ENCODE peak calls at places on chromosomes 5 and 9, in six cellular contexts. One of them, this sample, is unnamed.

GRCh38 chr5:55601209-55601618 is 66.5 kb upstream of the PLPP1 start:
- DNase-seq in pancreas: peak
- DNase-seq in body of pancreas: peak
- DNase-seq in neural progenitor cell: peak
- DNase-seq in endothelial cell of umbilical vein: peak
- DNase-seq in MM.1S: no peak
- DNase-seq in this sample: peak

GRCh38 chr9:116238225-116238624 is 84.6 kb downstream of the PAPPA start:
- DNase-seq in neural progenitor cell: no peak
- DNase-seq in MM.1S: no peak
- DNase-seq in body of pancreas: no peak
- DNase-seq in pancreas: no peak
- DNase-seq in endothelial cell of umbilical vein: no peak
- DNase-seq in this sample: peak

GRCh38 chr5:145531038-145531734 is 304.0 kb downstream of the PRELID2 start:
- DNase-seq in neural progenitor cell: no peak
- DNase-seq in body of pancreas: peak
- DNase-seq in endothelial cell of umbilical vein: peak
- DNase-seq in MM.1S: no peak
- DNase-seq in pancreas: peak
- DNase-seq in this sample: peak

GRCh38 chr5:103624748-103625147 is 62.2 kb upstream of the NUDT12 start:
- DNase-seq in MM.1S: no peak
- DNase-seq in endothelial cell of umbilical vein: peak
- DNase-seq in body of pancreas: no peak
- DNase-seq in neural progenitor cell: no peak
- DNase-seq in pancreas: no peak
- DNase-seq in this sample: no peak

GRCh38 chr5:92519717-92520632 is 1061.0 kb downstream of the NR2F1-AS1 start:
- DNase-seq in body of pancreas: no peak
- DNase-seq in MM.1S: no peak
- DNase-seq in neural progenitor cell: no peak
- DNase-seq in endothelial cell of umbilical vein: no peak
- DNase-seq in pancreas: no peak
- DNase-seq in this sample: no peak

GRCh38 chr9:111926421-111926875 is 29.8 kb downstream of the UGCG start:
- DNase-seq in neural progenitor cell: no peak
- DNase-seq in endothelial cell of umbilical vein: peak
- DNase-seq in pancreas: no peak
- DNase-seq in body of pancreas: peak
- DNase-seq in MM.1S: peak
- DNase-seq in this sample: no peak

GRCh38 chr9:69762527-69762926 is 2.7 kb upstream of the PTAR1 start:
- DNase-seq in pancreas: no peak
- DNase-seq in MM.1S: no peak
- DNase-seq in neural progenitor cell: no peak
- DNase-seq in endothelial cell of umbilical vein: no peak
- DNase-seq in body of pancreas: no peak
- DNase-seq in this sample: no peak

GRCh38 chr9:84996049-84996448 is 326.5 kb downstream of the NTRK2 start:
- DNase-seq in pancreas: no peak
- DNase-seq in neural progenitor cell: no peak
- DNase-seq in endothelial cell of umbilical vein: no peak
- DNase-seq in MM.1S: no peak
- DNase-seq in body of pancreas: no peak
- DNase-seq in this sample: peak

GRCh38 chr9:3960661-3961144 is 339.2 kb downstream of the GLIS3 start:
- DNase-seq in neural progenitor cell: peak
- DNase-seq in pancreas: no peak
- DNase-seq in MM.1S: no peak
- DNase-seq in body of pancreas: no peak
- DNase-seq in endothelial cell of umbilical vein: no peak
- DNase-seq in this sample: no peak

GRCh38 chr9:135047026-135047350 is 40.5 kb upstream of the OLFM1 start:
- DNase-seq in body of pancreas: no peak
- DNase-seq in pancreas: no peak
- DNase-seq in MM.1S: no peak
- DNase-seq in neural progenitor cell: no peak
- DNase-seq in endothelial cell of umbilical vein: no peak
- DNase-seq in this sample: no peak

GRCh38 chr5:151213803-151214613 is 9.9 kb downstream of the CCDC69 start:
- DNase-seq in neural progenitor cell: no peak
- DNase-seq in endothelial cell of umbilical vein: peak
- DNase-seq in MM.1S: peak
- DNase-seq in pancreas: no peak
- DNase-seq in body of pancreas: peak
- DNase-seq in this sample: no peak

GRCh38 chr5:13629218-13629617 is 315.3 kb downstream of the DNAH5 start:
- DNase-seq in MM.1S: no peak
- DNase-seq in pancreas: no peak
- DNase-seq in body of pancreas: no peak
- DNase-seq in endothelial cell of umbilical vein: no peak
- DNase-seq in neural progenitor cell: no peak
- DNase-seq in this sample: no peak

GRCh38 chr5:140049205-140049604 is 6.1 kb upstream of the NRG2 start:
- DNase-seq in body of pancreas: no peak
- DNase-seq in pancreas: no peak
- DNase-seq in neural progenitor cell: no peak
- DNase-seq in MM.1S: no peak
- DNase-seq in endothelial cell of umbilical vein: no peak
- DNase-seq in this sample: no peak

GRCh38 chr9:34517185-34517584 is 5.6 kb downstream of the ENHO start:
- DNase-seq in neural progenitor cell: no peak
- DNase-seq in MM.1S: no peak
- DNase-seq in pancreas: no peak
- DNase-seq in body of pancreas: no peak
- DNase-seq in endothelial cell of umbilical vein: no peak
- DNase-seq in this sample: no peak

GRCh38 chr9:115142502-115143265 is 24.7 kb upstream of the TNC start:
- DNase-seq in pancreas: no peak
- DNase-seq in endothelial cell of umbilical vein: no peak
- DNase-seq in MM.1S: no peak
- DNase-seq in neural progenitor cell: no peak
- DNase-seq in body of pancreas: no peak
- DNase-seq in this sample: no peak

GRCh38 chr5:10140195-10140973 is 109.3 kb downstream of the ATPSCKMT start:
- DNase-seq in pancreas: no peak
- DNase-seq in neural progenitor cell: peak
- DNase-seq in MM.1S: no peak
- DNase-seq in body of pancreas: no peak
- DNase-seq in endothelial cell of umbilical vein: no peak
- DNase-seq in this sample: no peak

GRCh38 chr9:40927260-40927631 is 201.2 kb downstream of the FOXD4L6 start:
- DNase-seq in endothelial cell of umbilical vein: no peak
- DNase-seq in MM.1S: no peak
- DNase-seq in body of pancreas: no peak
- DNase-seq in pancreas: no peak
- DNase-seq in neural progenitor cell: no peak
- DNase-seq in this sample: no peak

GRCh38 chr5:128538249-128539037 is 398 bp upstream of the FBN2 start:
- DNase-seq in body of pancreas: peak
- DNase-seq in endothelial cell of umbilical vein: peak
- DNase-seq in MM.1S: peak
- DNase-seq in neural progenitor cell: peak
- DNase-seq in pancreas: peak
- DNase-seq in this sample: peak

GRCh38 chr5:72693001-72693442 is 123.4 kb upstream of the TNPO1 start:
- DNase-seq in neural progenitor cell: no peak
- DNase-seq in body of pancreas: no peak
- DNase-seq in pancreas: no peak
- DNase-seq in MM.1S: no peak
- DNase-seq in endothelial cell of umbilical vein: no peak
- DNase-seq in this sample: no peak

GRCh38 chr5:45491368-45491767 is 204.8 kb downstream of the HCN1 start:
- DNase-seq in body of pancreas: peak
- DNase-seq in MM.1S: no peak
- DNase-seq in pancreas: no peak
- DNase-seq in neural progenitor cell: no peak
- DNase-seq in endothelial cell of umbilical vein: no peak
- DNase-seq in this sample: no peak

GRCh38 chr5:164967354-164967753 is 1461.9 kb downstream of the MAT2B start:
- DNase-seq in neural progenitor cell: no peak
- DNase-seq in MM.1S: no peak
- DNase-seq in endothelial cell of umbilical vein: no peak
- DNase-seq in body of pancreas: no peak
- DNase-seq in pancreas: no peak
- DNase-seq in this sample: no peak

GRCh38 chr5:97088774-97089148 is 53.6 kb downstream of the LIX1 start:
- DNase-seq in endothelial cell of umbilical vein: no peak
- DNase-seq in MM.1S: no peak
- DNase-seq in body of pancreas: no peak
- DNase-seq in pancreas: no peak
- DNase-seq in neural progenitor cell: no peak
- DNase-seq in this sample: no peak
- H3K27ac ChIP-seq in endothelial cell of umbilical vein: no peak
- H3K27ac ChIP-seq in MM.1S: no peak
- H3K27ac ChIP-seq in body of pancreas: no peak
- H3K27ac ChIP-seq in pancreas: no peak
- H3K27ac ChIP-seq in neural progenitor cell: no peak
- H3K27ac ChIP-seq in this sample: no peak

DNA sequence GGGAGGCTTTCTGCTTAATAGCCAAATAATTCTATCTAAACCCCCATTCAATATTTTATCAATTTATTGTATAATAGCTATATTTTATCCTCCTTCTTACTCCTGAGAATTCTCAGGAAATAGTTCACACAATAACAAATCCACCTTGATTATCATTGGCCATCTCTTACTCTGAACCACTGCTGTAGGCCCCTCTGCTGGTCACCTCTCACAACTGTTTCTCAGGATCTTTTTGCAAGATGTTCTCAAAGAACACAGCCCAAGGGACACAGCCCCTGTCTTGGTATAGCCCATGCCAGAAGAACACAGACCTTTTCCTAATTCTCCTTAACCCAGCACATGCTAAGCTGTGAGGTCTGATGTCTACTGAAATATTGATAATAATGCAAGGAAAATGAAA is 74.9 kb upstream of the HTR4 start:
- DNase-seq in endothelial cell of umbilical vein: peak
- DNase-seq in body of pancreas: no peak
- DNase-seq in MM.1S: peak
- DNase-seq in pancreas: no peak
- DNase-seq in neural progenitor cell: peak
- DNase-seq in this sample: peak
- TF ChIP-seq CTCF in endothelial cell of umbilical vein: peak
- TF ChIP-seq CTCF in body of pancreas: no peak
- TF ChIP-seq CTCF in MM.1S: peak
- TF ChIP-seq CTCF in pancreas: no peak
- TF ChIP-seq CTCF in neural progenitor cell: peak
- TF ChIP-seq CTCF in this sample: peak

DNA sequence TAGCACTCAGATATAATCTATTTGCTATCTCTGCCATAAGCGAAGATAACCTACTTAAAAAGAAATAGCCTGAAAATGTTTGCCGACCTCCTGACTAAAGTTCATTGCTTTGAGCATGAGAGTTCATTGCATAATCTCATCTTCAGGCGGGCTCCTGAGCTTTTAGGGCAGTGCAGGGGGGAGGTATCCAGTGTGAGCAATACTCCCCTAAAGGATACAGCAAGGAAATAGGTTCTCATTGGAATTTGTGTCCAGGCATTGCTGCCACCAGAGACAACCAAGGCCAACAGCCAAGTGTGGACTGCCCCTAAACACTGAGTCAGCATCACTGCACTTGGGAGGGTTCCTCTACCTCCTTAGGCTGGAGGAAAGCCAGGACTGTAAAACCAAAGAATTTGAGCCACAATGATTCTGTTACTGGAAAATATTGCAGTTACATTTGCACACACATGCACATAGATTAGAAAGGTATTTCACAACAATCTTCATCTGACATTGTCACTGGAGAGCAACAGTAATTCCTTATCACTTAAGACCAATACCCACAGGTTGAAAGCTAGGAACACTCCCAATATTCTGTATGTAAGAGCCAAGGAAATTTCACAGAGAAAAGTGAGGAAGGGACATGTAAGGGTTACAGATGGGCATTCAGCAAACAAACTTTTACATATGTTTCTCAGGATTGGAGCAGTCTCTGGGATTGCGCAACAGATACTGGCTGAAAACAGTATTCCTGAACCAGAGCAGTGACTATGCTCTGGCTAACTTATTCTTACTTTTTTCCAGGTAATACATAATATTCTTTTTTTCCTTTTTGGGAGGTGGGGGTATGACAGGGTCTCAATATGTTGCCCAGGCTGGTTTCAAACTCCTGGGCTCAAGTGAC is 98.6 kb upstream of the TLE1 start:
- DNase-seq in pancreas: no peak
- DNase-seq in neural progenitor cell: no peak
- DNase-seq in MM.1S: no peak
- DNase-seq in endothelial cell of umbilical vein: peak
- DNase-seq in body of pancreas: peak
- DNase-seq in this sample: peak
- H3K27ac ChIP-seq in pancreas: no peak
- H3K27ac ChIP-seq in neural progenitor cell: no peak
- H3K27ac ChIP-seq in MM.1S: no peak
- H3K27ac ChIP-seq in endothelial cell of umbilical vein: no peak
- H3K27ac ChIP-seq in body of pancreas: no peak
- H3K27ac ChIP-seq in this sample: peak

GRCh38 chr9:136925414-136926153 is 19.0 kb downstream of the FBXW5 start:
- DNase-seq in endothelial cell of umbilical vein: no peak
- DNase-seq in MM.1S: no peak
- DNase-seq in body of pancreas: no peak
- DNase-seq in pancreas: no peak
- DNase-seq in neural progenitor cell: no peak
- DNase-seq in this sample: no peak

GRCh38 chr9:136923881-136924280 is 20.7 kb downstream of the FBXW5 start:
- DNase-seq in neural progenitor cell: no peak
- DNase-seq in pancreas: no peak
- DNase-seq in body of pancreas: peak
- DNase-seq in endothelial cell of umbilical vein: no peak
- DNase-seq in MM.1S: no peak
- DNase-seq in this sample: no peak

GRCh38 chr9:136926749-136927148 is 17.8 kb downstream of the FBXW5 start:
- DNase-seq in endothelial cell of umbilical vein: no peak
- DNase-seq in neural progenitor cell: no peak
- DNase-seq in pancreas: no peak
- DNase-seq in MM.1S: no peak
- DNase-seq in body of pancreas: no peak
- DNase-seq in this sample: no peak

GRCh38 chr9:136927343-136928261 is 16.9 kb downstream of the FBXW5 start:
- DNase-seq in endothelial cell of umbilical vein: no peak
- DNase-seq in neural progenitor cell: no peak
- DNase-seq in MM.1S: no peak
- DNase-seq in body of pancreas: no peak
- DNase-seq in pancreas: no peak
- DNase-seq in this sample: no peak

GRCh38 chr9:136926154-136926704 is 18.3 kb downstream of the FBXW5 start:
- DNase-seq in neural progenitor cell: no peak
- DNase-seq in body of pancreas: no peak
- DNase-seq in pancreas: no peak
- DNase-seq in endothelial cell of umbilical vein: no peak
- DNase-seq in MM.1S: no peak
- DNase-seq in this sample: no peak
- TF ChIP-seq CTCF in neural progenitor cell: no peak
- TF ChIP-seq CTCF in body of pancreas: no peak
- TF ChIP-seq CTCF in pancreas: no peak
- TF ChIP-seq CTCF in endothelial cell of umbilical vein: peak
- TF ChIP-seq CTCF in MM.1S: no peak
- TF ChIP-seq CTCF in this sample: no peak

This sample was measured in RWPE1.